ENCODE peak calls at places on chromosomes 4 and X, in eight cellular contexts. One of them, this sample, is unnamed.

GRCh38 chr4:88043001-88043400 is 35.6 kb downstream of the PKD2 start:
- DNase-seq in choroid plexus epithelial cell: no peak
- DNase-seq in Peyer's patch: no peak
- DNase-seq in fibroblast of lung: no peak
- DNase-seq in NB4: no peak
- DNase-seq in CD4-positive, alpha-beta T cell: no peak
- DNase-seq in ovary: no peak
- DNase-seq in transverse colon: no peak
- DNase-seq in this sample: no peak

GRCh38 chr4:10701702-10702460 is 17.3 kb upstream of the CLNK start:
- DNase-seq in choroid plexus epithelial cell: peak
- DNase-seq in Peyer's patch: no peak
- DNase-seq in fibroblast of lung: peak
- DNase-seq in NB4: no peak
- DNase-seq in CD4-positive, alpha-beta T cell: no peak
- DNase-seq in ovary: no peak
- DNase-seq in transverse colon: no peak
- DNase-seq in this sample: no peak

GRCh38 chr4:93199492-93199891 is 629.1 kb upstream of the ATOH1 start:
- DNase-seq in choroid plexus epithelial cell: peak
- DNase-seq in Peyer's patch: no peak
- DNase-seq in fibroblast of lung: peak
- DNase-seq in NB4: peak
- DNase-seq in CD4-positive, alpha-beta T cell: no peak
- DNase-seq in ovary: no peak
- DNase-seq in transverse colon: no peak
- DNase-seq in this sample: no peak

GRCh38 chr4:116561717-116562116 is 523.7 kb downstream of the TRAM1L1 start:
- DNase-seq in choroid plexus epithelial cell: no peak
- DNase-seq in Peyer's patch: no peak
- DNase-seq in fibroblast of lung: no peak
- DNase-seq in NB4: no peak
- DNase-seq in CD4-positive, alpha-beta T cell: no peak
- DNase-seq in ovary: no peak
- DNase-seq in transverse colon: no peak
- DNase-seq in this sample: no peak

GRCh38 chrX:56764975-56765791 is 36.1 kb downstream of the NBDY start:
- DNase-seq in choroid plexus epithelial cell: no peak
- DNase-seq in Peyer's patch: peak
- DNase-seq in fibroblast of lung: no peak
- DNase-seq in NB4: no peak
- DNase-seq in CD4-positive, alpha-beta T cell: no peak
- DNase-seq in ovary: no peak
- DNase-seq in transverse colon: peak
- DNase-seq in this sample: no peak

GRCh38 chr4:185210102-185210981 is 944 bp downstream of the SNX25 start:
- DNase-seq in choroid plexus epithelial cell: peak
- DNase-seq in Peyer's patch: peak
- DNase-seq in fibroblast of lung: peak
- DNase-seq in NB4: peak
- DNase-seq in CD4-positive, alpha-beta T cell: peak
- DNase-seq in ovary: peak
- DNase-seq in transverse colon: peak
- DNase-seq in this sample: peak

GRCh38 chr4:184628103-184628502 is 21.1 kb downstream of the CASP3 start:
- DNase-seq in choroid plexus epithelial cell: peak
- DNase-seq in Peyer's patch: no peak
- DNase-seq in fibroblast of lung: peak
- DNase-seq in NB4: no peak
- DNase-seq in CD4-positive, alpha-beta T cell: no peak
- DNase-seq in ovary: no peak
- DNase-seq in transverse colon: no peak
- DNase-seq in this sample: no peak

GRCh38 chr4:164204434-164204833 is 549.5 kb upstream of the SMIM31 start:
- DNase-seq in choroid plexus epithelial cell: peak
- DNase-seq in Peyer's patch: no peak
- DNase-seq in fibroblast of lung: peak
- DNase-seq in NB4: no peak
- DNase-seq in CD4-positive, alpha-beta T cell: no peak
- DNase-seq in ovary: no peak
- DNase-seq in transverse colon: no peak
- DNase-seq in this sample: no peak

GRCh38 chr4:22077571-22077970 is 129.0 kb upstream of the KCNIP4 start:
- DNase-seq in choroid plexus epithelial cell: no peak
- DNase-seq in Peyer's patch: no peak
- DNase-seq in fibroblast of lung: peak
- DNase-seq in NB4: no peak
- DNase-seq in CD4-positive, alpha-beta T cell: no peak
- DNase-seq in ovary: no peak
- DNase-seq in transverse colon: no peak
- DNase-seq in this sample: no peak

GRCh38 chr4:140281828-140282227 is 91.6 kb upstream of the SCOC start:
- DNase-seq in choroid plexus epithelial cell: no peak
- DNase-seq in Peyer's patch: no peak
- DNase-seq in fibroblast of lung: no peak
- DNase-seq in NB4: no peak
- DNase-seq in CD4-positive, alpha-beta T cell: no peak
- DNase-seq in ovary: no peak
- DNase-seq in transverse colon: no peak
- DNase-seq in this sample: no peak

GRCh38 chrX:10050481-10050880 is 83.3 kb downstream of the CLDN34 start:
- DNase-seq in choroid plexus epithelial cell: no peak
- DNase-seq in Peyer's patch: no peak
- DNase-seq in fibroblast of lung: peak
- DNase-seq in NB4: no peak
- DNase-seq in CD4-positive, alpha-beta T cell: no peak
- DNase-seq in ovary: no peak
- DNase-seq in transverse colon: no peak
- DNase-seq in this sample: no peak

GRCh38 chr4:140515423-140515822 is 8.5 kb upstream of the ELMOD2 start:
- DNase-seq in choroid plexus epithelial cell: no peak
- DNase-seq in Peyer's patch: no peak
- DNase-seq in fibroblast of lung: no peak
- DNase-seq in NB4: no peak
- DNase-seq in CD4-positive, alpha-beta T cell: no peak
- DNase-seq in ovary: no peak
- DNase-seq in transverse colon: no peak
- DNase-seq in this sample: no peak

GRCh38 chr4:159779716-159780115 is 676.8 kb downstream of the RAPGEF2 start:
- DNase-seq in choroid plexus epithelial cell: no peak
- DNase-seq in Peyer's patch: no peak
- DNase-seq in fibroblast of lung: peak
- DNase-seq in NB4: no peak
- DNase-seq in CD4-positive, alpha-beta T cell: no peak
- DNase-seq in ovary: no peak
- DNase-seq in transverse colon: no peak
- DNase-seq in this sample: no peak

GRCh38 chr4:149110499-149110898 is 668.3 kb upstream of the NR3C2 start:
- DNase-seq in choroid plexus epithelial cell: no peak
- DNase-seq in Peyer's patch: peak
- DNase-seq in fibroblast of lung: no peak
- DNase-seq in NB4: no peak
- DNase-seq in CD4-positive, alpha-beta T cell: no peak
- DNase-seq in ovary: no peak
- DNase-seq in transverse colon: peak
- DNase-seq in this sample: no peak

GRCh38 chrX:68480969-68481368 is 17.9 kb upstream of the YIPF6 start:
- DNase-seq in choroid plexus epithelial cell: no peak
- DNase-seq in Peyer's patch: no peak
- DNase-seq in fibroblast of lung: no peak
- DNase-seq in NB4: no peak
- DNase-seq in CD4-positive, alpha-beta T cell: no peak
- DNase-seq in ovary: no peak
- DNase-seq in transverse colon: no peak
- DNase-seq in this sample: no peak

GRCh38 chr4:40630335-40631021 is 814 bp upstream of the RBM47 start:
- DNase-seq in choroid plexus epithelial cell: no peak
- DNase-seq in Peyer's patch: peak
- DNase-seq in fibroblast of lung: no peak
- DNase-seq in NB4: no peak
- DNase-seq in CD4-positive, alpha-beta T cell: no peak
- DNase-seq in ovary: peak
- DNase-seq in transverse colon: peak
- DNase-seq in this sample: peak
- TF ChIP-seq CTCF in choroid plexus epithelial cell: no peak
- TF ChIP-seq CTCF in Peyer's patch: no peak
- TF ChIP-seq CTCF in fibroblast of lung: no peak
- TF ChIP-seq CTCF in NB4: no peak
- TF ChIP-seq CTCF in CD4-positive, alpha-beta T cell: no peak
- TF ChIP-seq CTCF in ovary: no peak
- TF ChIP-seq CTCF in transverse colon: no peak
- TF ChIP-seq CTCF in this sample: no peak

DNA sequence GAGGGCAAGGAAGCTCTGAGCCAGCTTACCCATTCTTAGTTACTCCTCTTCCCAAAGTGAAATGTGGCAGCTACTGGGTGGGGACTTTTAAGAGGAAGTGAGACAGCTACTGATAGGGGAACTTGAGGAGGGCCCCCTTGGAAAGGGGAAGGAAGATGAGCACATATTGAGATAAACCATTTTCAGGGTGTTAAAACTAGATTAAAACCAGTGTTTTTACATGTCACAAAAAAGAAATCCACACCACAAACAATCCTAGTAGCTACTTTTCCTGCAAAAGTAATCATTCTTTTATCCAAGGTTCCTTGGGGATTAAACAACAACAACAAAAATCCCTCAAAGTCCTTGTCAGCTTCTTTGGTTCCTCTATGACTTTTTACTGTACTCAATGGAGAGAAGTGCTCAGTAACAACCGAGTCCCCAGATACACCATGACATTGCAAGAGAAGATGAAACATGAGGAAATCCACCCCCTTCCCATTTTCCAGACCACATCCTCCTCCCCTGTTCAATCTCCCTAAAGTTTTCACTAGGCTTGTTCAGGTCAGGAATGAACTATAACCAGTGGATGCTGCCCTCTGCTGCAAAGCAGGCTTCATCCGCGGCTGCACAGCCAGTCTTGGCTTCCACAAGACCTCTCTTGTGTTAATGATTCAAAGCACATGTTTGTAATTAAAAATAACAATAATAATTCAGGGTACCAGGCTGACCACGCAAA is 113.5 kb upstream of the TMEM164 start:
- DNase-seq in choroid plexus epithelial cell: peak
- DNase-seq in Peyer's patch: no peak
- DNase-seq in fibroblast of lung: peak
- DNase-seq in NB4: peak
- DNase-seq in CD4-positive, alpha-beta T cell: no peak
- DNase-seq in ovary: no peak
- DNase-seq in transverse colon: no peak
- DNase-seq in this sample: no peak
- TF ChIP-seq CTCF in choroid plexus epithelial cell: peak
- TF ChIP-seq CTCF in Peyer's patch: no peak
- TF ChIP-seq CTCF in fibroblast of lung: peak
- TF ChIP-seq CTCF in NB4: peak
- TF ChIP-seq CTCF in CD4-positive, alpha-beta T cell: no peak
- TF ChIP-seq CTCF in ovary: no peak
- TF ChIP-seq CTCF in transverse colon: no peak
- TF ChIP-seq CTCF in this sample: peak

GRCh38 chr4:2598661-2599654 is 62.5 kb downstream of the FAM193A start:
- DNase-seq in choroid plexus epithelial cell: peak
- DNase-seq in Peyer's patch: peak
- DNase-seq in fibroblast of lung: no peak
- DNase-seq in NB4: peak
- DNase-seq in CD4-positive, alpha-beta T cell: no peak
- DNase-seq in ovary: no peak
- DNase-seq in transverse colon: peak
- DNase-seq in this sample: no peak
- TF ChIP-seq CTCF in choroid plexus epithelial cell: peak
- TF ChIP-seq CTCF in Peyer's patch: no peak
- TF ChIP-seq CTCF in fibroblast of lung: no peak
- TF ChIP-seq CTCF in NB4: peak
- TF ChIP-seq CTCF in CD4-positive, alpha-beta T cell: no peak
- TF ChIP-seq CTCF in ovary: no peak
- TF ChIP-seq CTCF in transverse colon: peak
- TF ChIP-seq CTCF in this sample: no peak

DNA sequence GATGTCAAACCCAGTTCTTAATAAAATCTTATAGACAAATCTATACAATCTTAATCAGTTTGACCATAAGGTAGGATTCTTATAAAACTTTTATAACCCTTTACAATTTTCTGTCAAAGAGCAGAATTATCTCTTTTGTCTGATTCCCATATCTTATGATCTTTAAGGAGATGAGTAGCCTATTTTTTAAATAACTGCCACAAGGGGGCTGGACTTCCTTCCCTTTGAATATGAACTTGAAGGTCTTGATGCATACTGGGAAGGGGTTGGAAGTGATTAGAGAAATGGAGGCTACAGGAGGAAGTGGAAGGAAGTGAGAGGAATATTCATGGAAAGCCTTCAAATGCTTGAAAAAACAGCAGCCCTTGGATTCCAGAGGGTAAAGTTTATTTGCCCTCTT is 111.1 kb downstream of the APOOL start:
- DNase-seq in choroid plexus epithelial cell: peak
- DNase-seq in Peyer's patch: no peak
- DNase-seq in fibroblast of lung: no peak
- DNase-seq in NB4: no peak
- DNase-seq in CD4-positive, alpha-beta T cell: no peak
- DNase-seq in ovary: no peak
- DNase-seq in transverse colon: no peak
- DNase-seq in this sample: no peak
- TF ChIP-seq CTCF in choroid plexus epithelial cell: no peak
- TF ChIP-seq CTCF in Peyer's patch: no peak
- TF ChIP-seq CTCF in fibroblast of lung: no peak
- TF ChIP-seq CTCF in NB4: no peak
- TF ChIP-seq CTCF in CD4-positive, alpha-beta T cell: no peak
- TF ChIP-seq CTCF in ovary: no peak
- TF ChIP-seq CTCF in transverse colon: no peak
- TF ChIP-seq CTCF in this sample: no peak

DNA sequence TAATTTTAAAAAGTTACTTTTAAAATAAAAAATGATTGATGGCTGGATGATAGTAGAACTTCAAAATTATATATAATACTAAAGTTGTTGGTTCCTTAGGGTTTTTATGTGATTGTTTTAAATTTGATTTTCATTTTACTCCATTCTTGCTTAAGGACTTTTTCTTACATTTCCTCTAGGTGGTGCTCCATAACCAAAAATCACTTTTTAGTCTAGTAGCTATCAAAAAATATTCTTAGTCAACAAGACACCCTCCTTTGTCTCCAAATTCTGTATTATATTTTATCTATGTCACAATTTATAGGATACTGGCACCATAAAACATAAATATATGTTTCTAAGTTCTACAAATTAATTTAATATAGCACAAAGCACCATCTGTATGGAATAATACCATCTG is 67.2 kb upstream of the BRWD3 start:
- DNase-seq in choroid plexus epithelial cell: peak
- DNase-seq in Peyer's patch: no peak
- DNase-seq in fibroblast of lung: peak
- DNase-seq in NB4: peak
- DNase-seq in CD4-positive, alpha-beta T cell: no peak
- DNase-seq in ovary: no peak
- DNase-seq in transverse colon: no peak
- DNase-seq in this sample: no peak
- TF ChIP-seq CTCF in choroid plexus epithelial cell: peak
- TF ChIP-seq CTCF in Peyer's patch: peak
- TF ChIP-seq CTCF in fibroblast of lung: no peak
- TF ChIP-seq CTCF in NB4: peak
- TF ChIP-seq CTCF in CD4-positive, alpha-beta T cell: no peak
- TF ChIP-seq CTCF in ovary: no peak
- TF ChIP-seq CTCF in transverse colon: peak
- TF ChIP-seq CTCF in this sample: peak